ENCODE peak calls at places on chromosomes 4 and X, in ten cellular contexts. P is activated T-helper 1 cell treated with anti-CD3 and anti-CD28 coated beads, Interleukin-12 subunit alpha, Interleukin-12 subunit beta, Interleukin-2, Interleukin-4 antibody, amounts not matched to agents 30 ng/mL and 10 ng/mL and 1 ng/mL, durations not matched to agents 14 hours and 24 hours and 36 hours; O is psoas muscle; F is astrocyte of the spinal cord; U is B cell; T is EL; K is Right ventricle myocardium superior; L is hippocampal formation; R is right cardiac atrium; C is stimulated activated CD4-positive, alpha-beta T cell treated with anti-CD3 and anti-CD28 coated beads, Interleukin-1b, Interleukin-23, amount 100 ng/mL, for 24 hours. N is an unnamed sample.

GRCh38 chr4:143559757-143560147 is 46.2 kb downstream of the SMARCA5 start:
- DNase-seq in P (no peak), O (no peak), F (no peak), U (peak), T (no peak), K (no peak), L (no peak), R (no peak), C (peak), N (no peak)

GRCh38 chr4:74364649-74365491 is at the start of gene EREG:
- DNase-seq in P (peak), O (no peak), F (peak), U (peak), T (peak), K (peak), L (no peak), R (peak), C (no peak), N (no peak)

GRCh38 chrX:15834827-15835595 is 19.6 kb downstream of the AP1S2 start:
- DNase-seq in P (no peak), O (no peak), F (peak), U (no peak), T (no peak), K (no peak), L (no peak), R (no peak), C (no peak), N (no peak)

GRCh38 chrX:75522565-75523411 is at the start of gene ZDHHC15:
- DNase-seq in P (peak), O (peak), F (peak), U (peak), T (peak), K (peak), L (peak), R (peak), C (peak), N (peak)

GRCh38 chr4:186144596-186145569 is 40.4 kb downstream of the FAM149A start:
- DNase-seq in P (no peak), O (peak), F (peak), U (no peak), T (peak), K (peak), L (peak), R (peak), C (peak), N (peak)

GRCh38 chrX:130280901-130281300 is 12.2 kb upstream of the ZNF280C start:
- DNase-seq in P (no peak), O (no peak), F (no peak), U (no peak), T (no peak), K (no peak), L (no peak), R (no peak), C (no peak), N (no peak)

GRCh38 chrX:103356897-103357296 is 591 bp downstream of the TCEAL9 start:
- DNase-seq in P (no peak), O (no peak), F (no peak), U (peak), T (no peak), K (no peak), L (no peak), R (peak), C (no peak), N (no peak)

GRCh38 chr4:76977731-76978350 is 28.3 kb downstream of the SEPTIN11 start:
- DNase-seq in P (no peak), O (no peak), F (peak), U (no peak), T (peak), K (no peak), L (no peak), R (no peak), C (no peak), N (no peak)

N was measured in head of caudate nucleus.